ENCODE peak calls at places on chromosomes 6 and 20, in nine cellular contexts. D is prostate gland, F is sigmoid colon, V is GM23338, A is endothelial cell of umbilical vein, H is stomach, E is breast epithelium, L is esophagus muscularis mucosa, S is SK-N-SH. M is an unnamed sample. For H3K4me1, the result is how much of the 10 kb centered on the place peaks cover.

GRCh38 chr6:89610149-89610642 is 28.4 kb downstream of the LYRM2 start:
- DNase-seq in D (peak), F (peak), V (peak), A (peak), H (peak), E (peak), L (no peak), S (peak), M (peak)

GRCh38 chr20:22801528-22801927 is 217.2 kb upstream of the FOXA2 start:
- DNase-seq in D (no peak), F (no peak), V (no peak), A (no peak), H (no peak), E (no peak), L (no peak), S (no peak), M (no peak)

GRCh38 chr6:133835901-133836300 is 53.0 kb upstream of the TCF21 start:
- DNase-seq in D (no peak), F (no peak), V (no peak), A (no peak), H (no peak), E (no peak), L (no peak), S (no peak), M (no peak)

GRCh38 chr6:169075211-169075621 is 178.4 kb downstream of the THBS2 start:
- DNase-seq in D (no peak), F (peak), V (no peak), A (no peak), H (peak), E (no peak), L (peak), S (no peak), M (peak)

GRCh38 chr6:21748343-21749063 is 155.0 kb downstream of the SOX4 start:
- DNase-seq in D (no peak), F (no peak), V (peak), A (no peak), H (no peak), E (no peak), L (no peak), S (no peak), M (no peak)

GRCh38 chr6:33160728-33161323 is 31.4 kb downstream of the COL11A2 start:
- DNase-seq in D (peak), F (peak), V (peak), A (peak), H (peak), E (no peak), L (no peak), S (peak), M (peak)

GRCh38 chr6:81023007-81023582 is 729.4 kb downstream of the TENT5A start:
- DNase-seq in D (no peak), F (no peak), V (peak), A (no peak), H (no peak), E (no peak), L (no peak), S (no peak), M (no peak)

GRCh38 chr6:18155864-18156396 is 708 bp downstream of the KDM1B start:
- DNase-seq in D (peak), F (peak), V (peak), A (peak), H (peak), E (peak), L (peak), S (peak), M (peak)

GRCh38 chr6:50030777-50031562 is 9.2 kb upstream of the DEFB110 start:
- DNase-seq in D (no peak), F (no peak), V (peak), A (no peak), H (no peak), E (no peak), L (no peak), S (peak), M (no peak)

GRCh38 chr6:25582101-25582500 is 69.9 kb upstream of the SCGN start:
- DNase-seq in D (no peak), F (no peak), V (no peak), A (no peak), H (no peak), E (no peak), L (no peak), S (no peak), M (no peak)

GRCh38 chr6:150535151-150535816 is 64.4 kb upstream of the PLEKHG1 start:
- DNase-seq in D (no peak), F (no peak), V (no peak), A (no peak), H (no peak), E (no peak), L (no peak), S (no peak), M (no peak)

GRCh38 chr6:131524695-131525336 is 48.2 kb upstream of the ARG1 start:
- DNase-seq in D (no peak), F (no peak), V (no peak), A (no peak), H (no peak), E (no peak), L (no peak), S (no peak), M (no peak)

GRCh38 chr20:34254979-34255378 is 13.8 kb downstream of the ASIP start:
- DNase-seq in D (no peak), F (no peak), V (no peak), A (no peak), H (no peak), E (no peak), L (no peak), S (no peak), M (no peak)

GRCh38 chr6:119137194-119138072 is 59.0 kb upstream of the FAM184A start:
- DNase-seq in D (peak), F (no peak), V (no peak), A (no peak), H (no peak), E (no peak), L (no peak), S (no peak), M (no peak)

GRCh38 chr6:167111597-167111996 is 11.3 kb upstream of the CCR6 start:
- DNase-seq in D (no peak), F (no peak), V (no peak), A (no peak), H (no peak), E (no peak), L (no peak), S (no peak), M (no peak)

GRCh38 chr20:7935027-7935551 is 5.2 kb downstream of the HAO1 start:
- DNase-seq in D (no peak), F (no peak), V (no peak), A (no peak), H (no peak), E (no peak), L (no peak), S (no peak), M (no peak)

GRCh38 chr20:22453244-22454080 is 130.9 kb downstream of the FOXA2 start:
- DNase-seq in D (no peak), F (no peak), V (peak), A (peak), H (no peak), E (no peak), L (no peak), S (peak), M (peak)

GRCh38 chr6:142756215-142756630 is 188.8 kb downstream of the HIVEP2 start:
- DNase-seq in D (no peak), F (no peak), V (peak), A (peak), H (no peak), E (no peak), L (no peak), S (no peak), M (no peak)

GRCh38 chr6:75415804-75416203 is 77.8 kb downstream of the FILIP1 start:
- DNase-seq in D (no peak), F (no peak), V (peak), A (no peak), H (no peak), E (no peak), L (no peak), S (no peak), M (no peak)

GRCh38 chr6:148263961-148264360 is 78.7 kb upstream of the SASH1 start:
- DNase-seq in D (no peak), F (no peak), V (no peak), A (no peak), H (no peak), E (no peak), L (no peak), S (no peak), M (no peak)

GRCh38 chr6:17015144-17015543 is 86.7 kb upstream of the STMND1 start:
- DNase-seq in D (no peak), F (no peak), V (no peak), A (no peak), H (no peak), E (no peak), L (peak), S (no peak), M (no peak)

GRCh38 chr20:23225407-23226060 is 125.1 kb upstream of the NXT1 start:
- DNase-seq in D (no peak), F (peak), V (no peak), A (no peak), H (peak), E (no peak), L (peak), S (no peak), M (peak)

GRCh38 chr6:22457986-22458385 is 111.4 kb upstream of the HDGFL1 start:
- DNase-seq in D (no peak), F (no peak), V (no peak), A (no peak), H (no peak), E (no peak), L (no peak), S (no peak), M (no peak)

GRCh38 chr6:43076093-43076927 is at the start of gene PTK7:
- DNase-seq in D (peak), F (no peak), V (peak), A (peak), H (peak), E (peak), L (no peak), S (peak), M (no peak)

GRCh38 chr20:51660741-51661608 is 107.2 kb downstream of the ATP9A start:
- DNase-seq in D (no peak), F (no peak), V (no peak), A (peak), H (no peak), E (no peak), L (no peak), S (peak), M (no peak)

DNA sequence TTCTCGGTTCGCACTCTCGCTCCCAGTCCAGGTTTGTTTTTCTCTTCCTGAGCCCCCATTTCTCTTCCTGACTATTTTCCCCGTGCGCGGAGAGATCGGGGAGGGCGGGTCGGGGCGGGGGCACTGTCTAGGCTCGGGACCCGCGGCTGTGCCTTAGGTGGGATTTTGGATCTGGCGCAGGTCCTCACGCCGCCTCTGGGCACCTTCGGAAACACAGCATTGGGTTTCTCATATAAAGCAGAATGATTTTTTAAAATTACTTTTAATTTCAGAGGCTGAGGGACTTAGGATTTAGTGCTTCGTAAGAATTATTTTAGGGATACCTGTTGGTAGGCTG is 324 bp downstream of the STX11 start:
- DNase-seq in D (no peak), F (no peak), V (peak), A (peak), H (no peak), E (no peak), L (no peak), S (no peak), M (peak)
- H3K27ac ChIP-seq in D (no peak), F (peak), V (no peak), A (peak), H (peak), E (peak), L (peak), S (no peak), M (peak)

GRCh38 chr6:110178626-110179405 is 654 bp downstream of the WASF1 start:
- DNase-seq in D (peak), F (peak), V (peak), A (peak), H (peak), E (peak), L (no peak), S (peak), M (peak)
- TF ChIP-seq POLR2AphosphoS5 in D (peak), F (no peak), V (no peak), A (no peak), H (peak), E (peak), L (no peak), S (no peak), M (no peak)

GRCh38 chr20:53937929-53938367 is 132.4 kb downstream of the BCAS1 start:
- DNase-seq in D (no peak), F (no peak), V (no peak), A (no peak), H (no peak), E (no peak), L (peak), S (no peak), M (no peak)

GRCh38 chr20:53940356-53940694 is 130.1 kb downstream of the BCAS1 start:
- DNase-seq in D (no peak), F (no peak), V (no peak), A (no peak), H (no peak), E (no peak), L (peak), S (no peak), M (no peak)

GRCh38 chr20:53938739-53939138 is 131.7 kb downstream of the BCAS1 start:
- DNase-seq in D (no peak), F (no peak), V (no peak), A (no peak), H (no peak), E (no peak), L (no peak), S (no peak), M (no peak)

GRCh38 chr20:53940883-53941546 is 129.4 kb downstream of the BCAS1 start:
- DNase-seq in D (no peak), F (no peak), V (peak), A (peak), H (no peak), E (no peak), L (peak), S (no peak), M (no peak)

DNA sequence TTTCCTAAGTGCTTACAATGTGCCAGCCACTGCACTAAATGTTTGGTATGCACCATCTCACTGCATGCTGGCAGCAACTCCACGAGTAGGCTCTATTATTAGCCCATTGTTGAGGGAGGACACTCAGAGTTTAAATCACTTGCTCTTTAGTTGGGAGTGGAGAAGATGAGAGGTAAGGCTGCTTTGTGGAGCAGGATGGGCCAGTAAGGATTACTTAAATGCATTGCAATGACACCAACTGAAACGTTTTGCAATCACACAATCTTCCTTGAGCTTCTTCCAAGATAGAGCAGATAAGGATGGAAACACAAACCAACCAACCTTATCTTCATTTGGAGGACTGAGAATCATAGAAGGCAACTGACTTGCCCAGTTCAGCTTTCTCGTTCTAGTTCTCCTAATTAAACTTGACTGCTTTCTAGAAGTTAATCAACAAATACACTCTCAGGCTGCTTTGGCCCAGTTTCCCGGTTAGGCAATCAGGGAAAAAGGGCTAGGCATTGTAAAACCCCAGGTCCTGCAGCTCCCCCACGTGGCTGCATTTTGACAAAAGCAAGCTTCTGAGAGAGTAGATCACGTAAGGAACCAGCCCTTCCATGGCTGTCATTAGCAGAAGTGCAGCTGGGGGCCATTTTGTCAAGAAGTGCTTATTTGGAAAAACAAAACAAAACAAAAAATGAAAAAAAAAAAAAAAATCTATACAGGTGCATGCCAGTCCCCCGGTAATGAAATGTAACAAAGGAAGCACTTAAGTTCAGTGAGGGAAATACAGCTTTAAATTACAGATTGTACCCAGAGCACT is 130.6 kb downstream of the BCAS1 start:
- DNase-seq in D (peak), F (peak), V (peak), A (peak), H (peak), E (peak), L (peak), S (peak), M (peak)
- H3K4me1 ChIP-seq in D (under half), F (under half), V (under half), A (under half), H (half or more), E (under half), L (under half), S (under half), M (under half)

DNA sequence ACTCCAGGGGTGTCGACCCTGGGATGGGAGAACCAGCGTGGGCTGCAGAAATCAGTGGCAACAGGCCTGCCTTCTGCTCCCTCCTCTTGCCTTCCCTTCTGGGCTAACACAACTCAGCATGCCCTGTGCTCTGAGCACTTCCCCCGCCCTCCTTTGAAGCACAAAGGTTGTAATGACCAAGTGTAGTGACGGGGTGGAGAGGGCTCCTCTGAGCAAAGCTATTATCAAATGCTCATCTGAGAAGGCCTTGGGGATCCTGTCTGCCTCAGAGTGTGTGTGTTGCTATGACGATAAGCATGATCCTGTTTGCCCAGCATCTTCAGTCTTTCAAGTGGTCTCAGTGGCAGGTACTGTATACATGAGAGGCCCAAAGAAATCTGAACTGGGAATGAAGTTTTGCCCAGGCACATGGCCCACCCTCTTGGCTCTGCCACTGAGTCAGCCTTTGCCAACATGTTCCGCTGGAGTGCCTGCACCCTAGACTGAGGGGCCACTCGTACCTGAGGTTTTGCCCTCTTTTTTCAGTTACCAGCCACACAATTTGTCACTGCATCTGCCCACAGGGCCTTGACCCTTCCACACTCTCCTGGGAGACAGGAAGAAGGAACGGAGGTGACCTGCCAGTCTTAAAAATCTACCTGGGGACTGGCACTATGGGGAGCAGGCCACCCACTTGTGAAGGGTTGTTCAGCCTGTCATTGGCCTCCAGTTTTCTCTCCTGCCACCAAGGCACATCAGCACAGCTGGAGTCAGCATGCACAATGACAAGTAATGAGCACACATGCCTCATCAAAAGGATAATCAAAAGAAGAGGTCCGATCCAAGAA is 74.5 kb downstream of the GFOD1 start:
- DNase-seq in D (no peak), F (no peak), V (no peak), A (no peak), H (no peak), E (no peak), L (no peak), S (no peak), M (no peak)
- H3K27ac ChIP-seq in D (peak), F (peak), V (no peak), A (no peak), H (peak), E (peak), L (no peak), S (no peak), M (peak)

GRCh38 chr6:1395941-1396908 is 6.8 kb downstream of the FOXF2 start:
- DNase-seq in D (no peak), F (no peak), V (no peak), A (no peak), H (peak), E (no peak), L (no peak), S (no peak), M (no peak)

GRCh38 chr6:1394591-1395463 is 5.5 kb downstream of the FOXF2 start:
- DNase-seq in D (no peak), F (no peak), V (peak), A (no peak), H (no peak), E (no peak), L (no peak), S (no peak), M (no peak)

GRCh38 chr6:1395496-1395895 is 6.1 kb downstream of the FOXF2 start:
- DNase-seq in D (no peak), F (no peak), V (no peak), A (no peak), H (no peak), E (no peak), L (no peak), S (no peak), M (no peak)

GRCh38 chr6:1399085-1399780 is 9.9 kb downstream of the FOXF2 start:
- DNase-seq in D (no peak), F (no peak), V (no peak), A (no peak), H (peak), E (no peak), L (no peak), S (no peak), M (no peak)

GRCh38 chr6:1396952-1397868 is 7.8 kb downstream of the FOXF2 start:
- DNase-seq in D (peak), F (peak), V (peak), A (peak), H (peak), E (no peak), L (peak), S (peak), M (peak)
- TF ChIP-seq POLR2AphosphoS5 in D (peak), F (peak), V (no peak), A (no peak), H (peak), E (no peak), L (peak), S (no peak), M (peak)

DNA sequence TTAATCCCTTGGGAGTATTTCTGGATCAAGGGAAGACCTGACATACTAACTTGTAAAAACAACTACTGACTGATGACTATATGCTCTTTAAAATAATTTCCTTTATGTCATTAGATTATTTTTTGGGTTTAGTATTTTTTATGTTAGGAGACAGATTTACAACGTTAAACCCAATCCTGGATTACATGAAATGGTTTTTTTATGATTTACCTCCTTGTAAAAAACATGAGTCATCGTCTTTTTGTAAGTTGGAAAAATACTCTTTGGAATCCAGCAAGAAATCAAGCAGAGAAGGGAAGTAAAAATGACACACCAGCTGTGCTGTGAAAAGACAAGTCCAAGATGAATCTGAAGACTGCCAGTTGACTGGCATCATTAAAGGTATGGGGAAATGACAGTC is 6.7 kb downstream of the STK4 start:
- DNase-seq in D (no peak), F (no peak), V (no peak), A (no peak), H (no peak), E (no peak), L (no peak), S (no peak), M (no peak)
- H3K4me1 ChIP-seq in D (under half), F (under half), V (under half), A (under half), H (under half), E (under half), L (under half), S (under half), M (under half)

GRCh38 chr20:1945660-1946059 is 48.2 kb downstream of the PDYN start:
- DNase-seq in D (no peak), F (no peak), V (no peak), A (no peak), H (no peak), E (no peak), L (no peak), S (no peak), M (no peak)
- H3K27ac ChIP-seq in D (no peak), F (peak), V (no peak), A (no peak), H (peak), E (no peak), L (no peak), S (no peak), M (peak)

DNA sequence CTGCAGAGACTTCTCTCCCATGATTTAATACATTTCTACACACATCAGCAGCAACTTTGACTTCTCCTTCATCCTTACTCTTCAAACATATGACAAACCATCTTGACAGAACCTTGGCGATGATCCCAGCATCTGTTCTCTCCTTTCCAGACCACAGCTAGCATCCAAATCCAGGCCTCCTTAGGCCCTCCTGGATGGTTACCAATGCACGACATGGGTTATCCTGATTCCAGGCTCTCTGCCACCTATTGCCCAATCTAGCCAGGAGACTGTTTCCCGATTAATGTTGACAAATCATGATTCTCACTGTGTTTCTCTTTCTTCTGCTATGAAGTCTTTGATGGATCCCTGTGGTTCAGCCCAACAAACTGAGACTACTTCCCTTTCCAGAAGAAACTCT is 16.7 kb downstream of the LAMA4 start:
- DNase-seq in D (no peak), F (peak), V (no peak), A (peak), H (peak), E (no peak), L (peak), S (no peak), M (peak)
- TF ChIP-seq POLR2AphosphoS5 in D (no peak), F (peak), V (no peak), A (no peak), H (peak), E (peak), L (peak), S (no peak), M (no peak)

M was measured in transverse colon.